ENCODE peak calls at places on chromosomes 6 and 20, in four cellular contexts. One of them, this sample, is unnamed.
A peak's percentile ranks its signal among the peaks of the same experiment; 100 is the strongest.

GRCh38 chr6:17907467-17908229 is 79.8 kb downstream of the KIF13A start:
- DNase-seq in SK-N-MC: peak; percentile 71
- DNase-seq in effector memory CD8-positive, alpha-beta T cell: no peak
- DNase-seq in AG20443: peak; percentile 90
- DNase-seq in this sample: no peak

GRCh38 chr6:4133941-4134838 is 1.2 kb downstream of the ECI2 start:
- DNase-seq in SK-N-MC: no peak
- DNase-seq in AG20443: no peak
- DNase-seq in effector memory CD8-positive, alpha-beta T cell: no peak
- DNase-seq in this sample: peak; percentile 55

GRCh38 chr6:72850040-72850439 is 228.2 kb downstream of the KCNQ5 start:
- DNase-seq in SK-N-MC: no peak
- DNase-seq in AG20443: no peak
- DNase-seq in effector memory CD8-positive, alpha-beta T cell: no peak
- DNase-seq in this sample: no peak

GRCh38 chr6:141653590-141653989 is 479.1 kb upstream of the GJE1 start:
- DNase-seq in SK-N-MC: no peak
- DNase-seq in effector memory CD8-positive, alpha-beta T cell: no peak
- DNase-seq in AG20443: no peak
- DNase-seq in this sample: no peak

GRCh38 chr6:101770116-101770515 is 376.6 kb downstream of the GRIK2 start:
- DNase-seq in AG20443: no peak
- DNase-seq in SK-N-MC: no peak
- DNase-seq in effector memory CD8-positive, alpha-beta T cell: no peak
- DNase-seq in this sample: no peak

GRCh38 chr6:27375613-27376079 is 12.9 kb upstream of the ZNF391 start:
- DNase-seq in effector memory CD8-positive, alpha-beta T cell: no peak
- DNase-seq in SK-N-MC: no peak
- DNase-seq in AG20443: no peak
- DNase-seq in this sample: no peak

GRCh38 chr6:79152269-79152737 is 74.2 kb upstream of the PHIP start:
- DNase-seq in AG20443: no peak
- DNase-seq in effector memory CD8-positive, alpha-beta T cell: no peak
- DNase-seq in SK-N-MC: no peak
- DNase-seq in this sample: no peak

GRCh38 chr6:125748534-125749111 is 809 bp upstream of the HEY2 start:
- DNase-seq in effector memory CD8-positive, alpha-beta T cell: no peak
- DNase-seq in AG20443: peak; percentile 17
- DNase-seq in SK-N-MC: no peak
- DNase-seq in this sample: peak; percentile 28

GRCh38 chr6:36840471-36841461 is 1.5 kb upstream of the CPNE5 start:
- DNase-seq in AG20443: peak; percentile 38
- DNase-seq in effector memory CD8-positive, alpha-beta T cell: peak; percentile 32
- DNase-seq in SK-N-MC: no peak
- DNase-seq in this sample: no peak

GRCh38 chr6:3291987-3292386 is 33.2 kb downstream of the PSMG4 start:
- DNase-seq in SK-N-MC: no peak
- DNase-seq in effector memory CD8-positive, alpha-beta T cell: no peak
- DNase-seq in AG20443: no peak
- DNase-seq in this sample: no peak

GRCh38 chr6:37500294-37500608 is 558 bp upstream of the CCDC167 start:
- DNase-seq in AG20443: no peak
- DNase-seq in SK-N-MC: no peak
- DNase-seq in effector memory CD8-positive, alpha-beta T cell: no peak
- DNase-seq in this sample: no peak

GRCh38 chr6:159973406-159973805 is 4.5 kb downstream of the IGF2R start:
- DNase-seq in effector memory CD8-positive, alpha-beta T cell: no peak
- DNase-seq in SK-N-MC: peak; percentile 30
- DNase-seq in AG20443: no peak
- DNase-seq in this sample: no peak

GRCh38 chr6:36691011-36691410 is 6.6 kb upstream of the RAB44 start:
- DNase-seq in AG20443: no peak
- DNase-seq in effector memory CD8-positive, alpha-beta T cell: no peak
- DNase-seq in SK-N-MC: no peak
- DNase-seq in this sample: no peak

GRCh38 chr6:155693573-155694428 is 238.2 kb upstream of the NOX3 start:
- DNase-seq in effector memory CD8-positive, alpha-beta T cell: no peak
- DNase-seq in AG20443: no peak
- DNase-seq in SK-N-MC: no peak
- DNase-seq in this sample: no peak

GRCh38 chr6:6105472-6106036 is 98.8 kb upstream of the NRN1 start:
- DNase-seq in effector memory CD8-positive, alpha-beta T cell: no peak
- DNase-seq in AG20443: no peak
- DNase-seq in SK-N-MC: no peak
- DNase-seq in this sample: no peak

GRCh38 chr6:136723780-136724179 is 68.5 kb downstream of the MAP3K5 start:
- DNase-seq in effector memory CD8-positive, alpha-beta T cell: peak; percentile 23
- DNase-seq in SK-N-MC: no peak
- DNase-seq in AG20443: no peak
- DNase-seq in this sample: peak; percentile 71

GRCh38 chr6:109087661-109088264 is 6.9 kb downstream of the SESN1 start:
- DNase-seq in SK-N-MC: no peak
- DNase-seq in AG20443: no peak
- DNase-seq in effector memory CD8-positive, alpha-beta T cell: no peak
- DNase-seq in this sample: no peak

GRCh38 chr6:37048851-37049734 is 43.6 kb downstream of the FGD2 start:
- DNase-seq in AG20443: peak; percentile 79
- DNase-seq in effector memory CD8-positive, alpha-beta T cell: peak; percentile 59
- DNase-seq in SK-N-MC: no peak
- DNase-seq in this sample: peak; percentile 54

GRCh38 chr20:55160996-55161395 is 685.6 kb downstream of the DOK5 start:
- DNase-seq in effector memory CD8-positive, alpha-beta T cell: no peak
- DNase-seq in SK-N-MC: no peak
- DNase-seq in AG20443: no peak
- DNase-seq in this sample: no peak

GRCh38 chr20:2101057-2101934 is at the start of gene STK35:
- DNase-seq in AG20443: peak; percentile 87
- DNase-seq in effector memory CD8-positive, alpha-beta T cell: no peak
- DNase-seq in SK-N-MC: no peak
- DNase-seq in this sample: no peak

GRCh38 chr6:143821359-143821758 is 21.8 kb upstream of the LTV1 start:
- DNase-seq in SK-N-MC: no peak
- DNase-seq in effector memory CD8-positive, alpha-beta T cell: no peak
- DNase-seq in AG20443: no peak
- DNase-seq in this sample: no peak

GRCh38 chr6:52596371-52597028 is 19.6 kb upstream of the TRAM2 start:
- DNase-seq in AG20443: no peak
- DNase-seq in SK-N-MC: no peak
- DNase-seq in effector memory CD8-positive, alpha-beta T cell: no peak
- DNase-seq in this sample: no peak

GRCh38 chr6:131136021-131136847 is 967 bp downstream of the AKAP7 start:
- DNase-seq in effector memory CD8-positive, alpha-beta T cell: no peak
- DNase-seq in AG20443: peak; percentile 57
- DNase-seq in SK-N-MC: no peak
- DNase-seq in this sample: no peak

GRCh38 chr20:52269327-52269726 is 77.7 kb upstream of the ZFP64 start:
- DNase-seq in SK-N-MC: peak; percentile 90
- DNase-seq in AG20443: peak; percentile 54
- DNase-seq in effector memory CD8-positive, alpha-beta T cell: no peak
- DNase-seq in this sample: no peak

GRCh38 chr20:47111576-47111975 is 216.9 kb downstream of the EYA2 start:
- DNase-seq in SK-N-MC: no peak
- DNase-seq in AG20443: no peak
- DNase-seq in effector memory CD8-positive, alpha-beta T cell: no peak
- DNase-seq in this sample: no peak

GRCh38 chr20:13325033-13325432 is 104.0 kb downstream of the ISM1 start:
- DNase-seq in AG20443: peak; percentile 51
- DNase-seq in effector memory CD8-positive, alpha-beta T cell: no peak
- DNase-seq in SK-N-MC: no peak
- DNase-seq in this sample: no peak

GRCh38 chr6:144215402-144215931 is 65.2 kb downstream of the STX11 start:
- DNase-seq in effector memory CD8-positive, alpha-beta T cell: peak; percentile 6
- DNase-seq in AG20443: peak; percentile 69
- DNase-seq in SK-N-MC: no peak
- DNase-seq in this sample: no peak

This sample was measured in CD4-positive, CD25-positive, alpha-beta regulatory T cell.